ENCODE peak calls at places on chromosomes 16 and 17, in ten cellular contexts. D is mucosa of descending colon; N is T47D; Z is WTC11; L is substantia nigra; O is NB4; Y is EH; Q is stimulated activated CD8-positive, alpha-beta memory T cell treated with anti-CD3 and anti-CD28 coated beads, Interleukin-15, amount 100 ng/mL, for 4 hours; I is NCI-H1105; F is stimulated activated CD4-positive, alpha-beta T cell treated with anti-CD3 and anti-CD28 coated beads, Interleukin-15, amount 100 ng/mL, for 24 hours. J is an unnamed sample.
A peak's percentile ranks its signal among the peaks of the same experiment; 100 is the strongest.

GRCh38 chr16:72400257-72401078 is 228.5 kb upstream of the PMFBP1 start:
- DNase-seq in D (no peak), N (peak; percentile 62), Z (peak; percentile 60), L (no peak), O (peak; percentile 76), Y (peak; percentile 68), Q (no peak), I (no peak), F (peak; percentile 30), J (peak; percentile 83)

GRCh38 chr16:6574146-6574545 is 758.5 kb upstream of the RBFOX1 start:
- DNase-seq in D (no peak), N (no peak), Z (no peak), L (no peak), O (no peak), Y (no peak), Q (no peak), I (no peak), F (no peak), J (no peak)

GRCh38 chr17:142102-142661 is 4.8 kb downstream of the SCGB1C2 start:
- DNase-seq in D (peak; percentile 42), N (peak; percentile 78), Z (no peak), L (no peak), O (peak; percentile 35), Y (peak; percentile 52), Q (no peak), I (no peak), F (peak; percentile 63), J (no peak)

GRCh38 chr16:8655184-8655717 is 19.2 kb upstream of the ABAT start:
- DNase-seq in D (no peak), N (peak; percentile 74), Z (peak; percentile 57), L (no peak), O (peak; percentile 83), Y (peak; percentile 51), Q (no peak), I (peak; percentile 12), F (peak; percentile 55), J (peak; percentile 35)

GRCh38 chr16:19203374-19203966 is 35.4 kb downstream of the SYT17 start:
- DNase-seq in D (no peak), N (peak; percentile 34), Z (no peak), L (no peak), O (peak; percentile 8), Y (no peak), Q (no peak), I (no peak), F (no peak), J (no peak)

GRCh38 chr16:76193851-76194620 is 83.2 kb upstream of the CNTNAP4 start:
- DNase-seq in D (no peak), N (no peak), Z (no peak), L (no peak), O (no peak), Y (no peak), Q (no peak), I (no peak), F (no peak), J (no peak)

GRCh38 chr17:35804658-35805192 is 4.6 kb upstream of the TAF15 start:
- DNase-seq in D (no peak), N (peak; percentile 95), Z (peak; percentile 41), L (no peak), O (peak; percentile 92), Y (peak; percentile 92), Q (no peak), I (peak; percentile 33), F (peak; percentile 42), J (peak; percentile 98)

GRCh38 chr17:1222321-1222720 is 42.5 kb upstream of the ABR start:
- DNase-seq in D (no peak), N (no peak), Z (no peak), L (no peak), O (no peak), Y (no peak), Q (no peak), I (no peak), F (no peak), J (no peak)

GRCh38 chr17:41428591-41429326 is 4.4 kb upstream of the KRT37 start:
- DNase-seq in D (no peak), N (no peak), Z (no peak), L (no peak), O (no peak), Y (peak; percentile 61), Q (no peak), I (no peak), F (no peak), J (no peak)

GRCh38 chr17:17353625-17354484 is 50.7 kb downstream of the NT5M start:
- DNase-seq in D (no peak), N (no peak), Z (no peak), L (no peak), O (no peak), Y (no peak), Q (no peak), I (no peak), F (no peak), J (no peak)

GRCh38 chr16:5070431-5071186 is 1.0 kb upstream of the ALG1 start:
- DNase-seq in D (no peak), N (no peak), Z (no peak), L (no peak), O (no peak), Y (no peak), Q (no peak), I (no peak), F (no peak), J (no peak)

GRCh38 chr16:79168321-79168720 is 432.2 kb downstream of the MAF start:
- DNase-seq in D (no peak), N (no peak), Z (no peak), L (no peak), O (no peak), Y (no peak), Q (no peak), I (no peak), F (no peak), J (no peak)

GRCh38 chr17:80105762-80106161 is 4.4 kb downstream of the GAA start:
- DNase-seq in D (peak; percentile 43), N (no peak), Z (no peak), L (no peak), O (no peak), Y (peak; percentile 32), Q (no peak), I (no peak), F (no peak), J (no peak)

GRCh38 chr17:65131946-65132345 is 5.2 kb upstream of the RGS9 start:
- DNase-seq in D (no peak), N (no peak), Z (no peak), L (no peak), O (no peak), Y (peak; percentile 94), Q (no peak), I (no peak), F (no peak), J (no peak)

GRCh38 chr17:68006797-68007196 is 10.5 kb upstream of the C17orf58 start:
- DNase-seq in D (no peak), N (no peak), Z (no peak), L (no peak), O (no peak), Y (no peak), Q (no peak), I (no peak), F (no peak), J (no peak)

GRCh38 chr16:73129455-73129854 is 81.5 kb upstream of the ZFHX3 start:
- DNase-seq in D (no peak), N (no peak), Z (no peak), L (no peak), O (no peak), Y (no peak), Q (no peak), I (no peak), F (no peak), J (no peak)

GRCh38 chr16:82002831-82003230 is 8.4 kb downstream of the SDR42E1 start:
- DNase-seq in D (no peak), N (no peak), Z (no peak), L (no peak), O (no peak), Y (no peak), Q (no peak), I (no peak), F (no peak), J (no peak)

GRCh38 chr17:81471804-81472456 is 40.7 kb downstream of the ACTG1 start:
- DNase-seq in D (peak; percentile 69), N (peak; percentile 53), Z (peak; percentile 55), L (peak; percentile 45), O (peak; percentile 66), Y (peak; percentile 92), Q (no peak), I (no peak), F (peak; percentile 54), J (no peak)

GRCh38 chr16:55297910-55298175 is 26.2 kb upstream of the IRX6 start:
- DNase-seq in D (no peak), N (no peak), Z (no peak), L (no peak), O (no peak), Y (peak; percentile 36), Q (no peak), I (no peak), F (no peak), J (no peak)

GRCh38 chr17:56815711-56816110 is 18.0 kb downstream of the C17orf67 start:
- DNase-seq in D (no peak), N (no peak), Z (no peak), L (no peak), O (no peak), Y (peak; percentile 75), Q (no peak), I (no peak), F (no peak), J (no peak)

GRCh38 chr17:50638851-50639767 is 4.4 kb downstream of the ABCC3 start:
- DNase-seq in D (peak; percentile 92), N (peak; percentile 92), Z (no peak), L (peak; percentile 26), O (peak; percentile 33), Y (peak; percentile 99), Q (no peak), I (peak; percentile 8), F (no peak), J (peak; percentile 53)

GRCh38 chr17:78957076-78957475 is 22.6 kb downstream of the LGALS3BP start:
- DNase-seq in D (no peak), N (no peak), Z (no peak), L (no peak), O (no peak), Y (peak; percentile 51), Q (no peak), I (no peak), F (no peak), J (no peak)

GRCh38 chr16:89759742-89760366 is 38.5 kb downstream of the ZNF276 start:
- DNase-seq in D (no peak), N (no peak), Z (no peak), L (no peak), O (no peak), Y (no peak), Q (no peak), I (no peak), F (no peak), J (no peak)

GRCh38 chr17:42519546-42520444 is 16.2 kb upstream of the NAGLU start:
- DNase-seq in D (peak; percentile 84), N (peak; percentile 60), Z (peak; percentile 54), L (peak; percentile 46), O (no peak), Y (peak; percentile 100), Q (no peak), I (no peak), F (no peak), J (peak; percentile 12)

GRCh38 chr16:31676731-31677130 is 149.0 kb downstream of the AHSP start:
- DNase-seq in D (no peak), N (no peak), Z (no peak), L (no peak), O (no peak), Y (no peak), Q (no peak), I (no peak), F (no peak), J (no peak)

GRCh38 chr17:40062347-40063033 is at the start of gene THRA:
- DNase-seq in D (peak; percentile 83), N (peak; percentile 69), Z (peak; percentile 53), L (peak; percentile 64), O (peak; percentile 81), Y (peak; percentile 63), Q (peak; percentile 43), I (peak; percentile 39), F (peak; percentile 79), J (peak; percentile 48)

GRCh38 chr16:27677300-27677699 is 127.4 kb downstream of the KATNIP start:
- DNase-seq in D (no peak), N (no peak), Z (no peak), L (no peak), O (no peak), Y (peak; percentile 22), Q (no peak), I (no peak), F (no peak), J (no peak)

GRCh38 chr17:41664172-41664457 is 24.6 kb upstream of the EIF1 start:
- DNase-seq in D (peak; percentile 40), N (no peak), Z (no peak), L (no peak), O (no peak), Y (no peak), Q (no peak), I (no peak), F (no peak), J (peak; percentile 5)